ENCODE peak calls at places on chromosomes 13 and 19, in eight cellular contexts. K is GM23248, X is heart left ventricle, E is BJ, A is fibroblast of lung, L is A549, D is choroid plexus epithelial cell, F is tibial nerve. O is an unnamed sample.

GRCh38 chr13:34164585-34164984 is 346.6 kb downstream of the RFC3 start:
- DNase-seq in K (no peak), X (no peak), E (no peak), A (no peak), L (no peak), D (peak; percentile 20), F (no peak), O (no peak)

GRCh38 chr19:40365010-40365409 is 16.5 kb downstream of the PLD3 start:
- DNase-seq in K (no peak), X (no peak), E (no peak), A (no peak), L (no peak), D (no peak), F (no peak), O (no peak)

GRCh38 chr13:69524459-69525155 is 583.0 kb upstream of the ATXN8OS start:
- DNase-seq in K (peak; percentile 1), X (no peak), E (no peak), A (peak; percentile 9), L (no peak), D (peak; percentile 14), F (no peak), O (no peak)

GRCh38 chr19:29876414-29876813 is 64.6 kb downstream of the CCNE1 start:
- DNase-seq in K (no peak), X (no peak), E (no peak), A (no peak), L (no peak), D (no peak), F (no peak), O (no peak)

GRCh38 chr13:51814825-51815650 is 11.1 kb upstream of the DHRS12 start:
- DNase-seq in K (peak; percentile 66), X (peak; percentile 60), E (no peak), A (peak; percentile 60), L (peak; percentile 60), D (peak; percentile 74), F (peak; percentile 37), O (no peak)

GRCh38 chr19:18091217-18091608 is 4.5 kb upstream of the IL12RB1 start:
- DNase-seq in K (no peak), X (peak; percentile 67), E (no peak), A (no peak), L (no peak), D (no peak), F (no peak), O (no peak)

GRCh38 chr19:799076-799881 is 2.0 kb downstream of the PTBP1 start:
- DNase-seq in K (peak; percentile 70), X (no peak), E (no peak), A (peak; percentile 61), L (no peak), D (peak; percentile 67), F (no peak), O (no peak)

GRCh38 chr13:26679411-26679810 is 81.2 kb downstream of the GPR12 start:
- DNase-seq in K (peak; percentile 72), X (no peak), E (peak; percentile 6), A (peak; percentile 61), L (no peak), D (peak; percentile 74), F (no peak), O (peak; percentile 43)

GRCh38 chr13:21445759-21446158 is 13.3 kb downstream of the ZDHHC20 start:
- DNase-seq in K (no peak), X (no peak), E (no peak), A (no peak), L (no peak), D (no peak), F (no peak), O (no peak)

GRCh38 chr13:109859216-109859835 is 72.9 kb upstream of the IRS2 start:
- DNase-seq in K (no peak), X (no peak), E (no peak), A (no peak), L (no peak), D (no peak), F (no peak), O (no peak)

GRCh38 chr13:53408847-53409568 is 380.4 kb downstream of the OLFM4 start:
- DNase-seq in K (no peak), X (no peak), E (no peak), A (no peak), L (no peak), D (no peak), F (no peak), O (no peak)

GRCh38 chr13:21537105-21537504 is 66.9 kb downstream of the MICU2 start:
- DNase-seq in K (peak; percentile 30), X (no peak), E (no peak), A (peak; percentile 2), L (no peak), D (peak; percentile 19), F (no peak), O (no peak)

GRCh38 chr19:1239420-1239795 is 1.6 kb upstream of the CBARP start:
- DNase-seq in K (no peak), X (peak; percentile 43), E (no peak), A (no peak), L (no peak), D (no peak), F (no peak), O (no peak)

GRCh38 chr13:84590663-84591062 is 708.4 kb upstream of the SLITRK1 start:
- DNase-seq in K (no peak), X (no peak), E (no peak), A (no peak), L (no peak), D (no peak), F (no peak), O (no peak)

GRCh38 chr13:102940143-102940542 is 94.3 kb downstream of the ERCC5 start:
- DNase-seq in K (no peak), X (no peak), E (no peak), A (no peak), L (no peak), D (no peak), F (no peak), O (no peak)

GRCh38 chr13:73138276-73138950 is 79.6 kb downstream of the KLF5 start:
- DNase-seq in K (peak; percentile 71), X (no peak), E (no peak), A (peak; percentile 62), L (peak; percentile 52), D (peak; percentile 78), F (peak; percentile 16), O (no peak)

GRCh38 chr19:40718774-40719391 is 2.0 kb downstream of the ITPKC start:
- DNase-seq in K (peak; percentile 81), X (peak; percentile 64), E (no peak), A (peak; percentile 64), L (peak; percentile 83), D (peak; percentile 67), F (peak; percentile 58), O (no peak)

GRCh38 chr19:38060346-38060745 is 153.3 kb downstream of the SIPA1L3 start:
- DNase-seq in K (no peak), X (no peak), E (no peak), A (no peak), L (no peak), D (no peak), F (no peak), O (no peak)

GRCh38 chr19:2548966-2549365 is 73.0 kb downstream of the GADD45B start:
- DNase-seq in K (no peak), X (no peak), E (no peak), A (no peak), L (no peak), D (no peak), F (no peak), O (no peak)

GRCh38 chr13:99034333-99035085 is 56.6 kb upstream of the DOCK9 start:
- DNase-seq in K (no peak), X (no peak), E (no peak), A (no peak), L (no peak), D (no peak), F (no peak), O (no peak)

GRCh38 chr19:1155352-1156304 is 18.4 kb downstream of the SBNO2 start:
- DNase-seq in K (peak; percentile 65), X (no peak), E (no peak), A (no peak), L (no peak), D (peak; percentile 32), F (no peak), O (no peak)

GRCh38 chr13:40533072-40533471 is 133.4 kb downstream of the FOXO1 start:
- DNase-seq in K (no peak), X (no peak), E (no peak), A (no peak), L (no peak), D (no peak), F (no peak), O (no peak)

GRCh38 chr13:40527914-40528313 is 138.5 kb downstream of the FOXO1 start:
- DNase-seq in K (no peak), X (no peak), E (no peak), A (no peak), L (no peak), D (no peak), F (no peak), O (no peak)

GRCh38 chr13:40534456-40534855 is 132.0 kb downstream of the FOXO1 start:
- DNase-seq in K (no peak), X (no peak), E (no peak), A (peak; percentile 26), L (no peak), D (peak; percentile 72), F (no peak), O (no peak)

GRCh38 chr13:40528881-40529280 is 137.6 kb downstream of the FOXO1 start:
- DNase-seq in K (no peak), X (no peak), E (no peak), A (no peak), L (no peak), D (no peak), F (no peak), O (no peak)

GRCh38 chr13:40530961-40531360 is 135.5 kb downstream of the FOXO1 start:
- DNase-seq in K (no peak), X (no peak), E (no peak), A (no peak), L (no peak), D (no peak), F (no peak), O (no peak)
- H3K4me3 ChIP-seq in K (no peak overlapping the region), X (no peak overlapping the region), E (no peak overlapping the region), A (no peak overlapping the region), L (no peak overlapping the region), D (no peak overlapping the region), F (no peak overlapping the region), O (no peak overlapping the region)

DNA sequence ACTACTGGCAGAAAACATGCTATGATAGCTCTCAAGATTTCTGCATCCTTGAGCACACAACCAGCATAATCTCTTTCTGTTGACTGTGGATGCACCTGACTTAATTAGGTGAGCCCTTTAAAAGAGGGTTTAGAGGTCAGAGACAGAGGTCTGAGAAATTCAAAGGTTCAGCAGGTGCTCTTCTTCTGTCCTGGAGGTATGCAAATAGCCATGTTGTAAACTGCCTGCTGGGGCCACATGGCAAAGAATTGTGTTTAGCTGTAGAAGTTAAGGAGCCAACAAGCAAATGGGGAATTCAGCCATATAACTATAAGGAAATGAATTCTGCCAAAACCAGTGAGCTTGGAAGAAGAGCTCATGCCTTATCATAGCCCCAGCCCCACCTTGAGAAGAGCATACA is 11.6 kb upstream of the DCLK1 start:
- DNase-seq in K (no peak), X (no peak), E (no peak), A (no peak), L (no peak), D (no peak), F (no peak), O (no peak)
- H3K4me3 ChIP-seq in K (no peak overlapping the region), X (no peak overlapping the region), E (no peak overlapping the region), A (no peak overlapping the region), L (no peak overlapping the region), D (no peak overlapping the region), F (no peak overlapping the region), O (no peak overlapping the region)

GRCh38 chr19:50420127-50420526 is 1.4 kb downstream of the SPIB start:
- DNase-seq in K (no peak), X (no peak), E (no peak), A (no peak), L (no peak), D (no peak), F (no peak), O (no peak)
- H3K4me3 ChIP-seq in K (no peak overlapping the region), X (no peak overlapping the region), E (no peak overlapping the region), A (no peak overlapping the region), L (no peak overlapping the region), D (no peak overlapping the region), F (no peak overlapping the region), O (no peak overlapping the region)

GRCh38 chr19:43720936-43721335 is 5.1 kb downstream of the IRGC start:
- DNase-seq in K (peak; percentile 77), X (no peak), E (no peak), A (no peak), L (no peak), D (no peak), F (no peak), O (no peak)
- H3K4me3 ChIP-seq in K (no peak overlapping the region), X (no peak overlapping the region), E (no peak overlapping the region), A (no peak overlapping the region), L (no peak overlapping the region), D (no peak overlapping the region), F (no peak overlapping the region), O (no peak overlapping the region)